ENCODE peak calls at places on chromosomes 2 and 18, in eight cellular contexts. B, Z, D, T, K, E, U and X are unnamed samples. For H4K20me1, the result is how much of the 10 kb centered on the place peaks cover.

GRCh38 chr2:108632748-108633147 is 86.5 kb upstream of the RANBP2 start:
- DNase-seq in B (no peak), Z (no peak), D (no peak), T (no peak), K (no peak), E (no peak), U (no peak), X (no peak)

GRCh38 chr18:40883271-40883670 is 1071.8 kb upstream of the PIK3C3 start:
- DNase-seq in B (no peak), Z (no peak), D (no peak), T (no peak), K (no peak), E (no peak), U (no peak), X (no peak)

GRCh38 chr2:222360997-222361396 is 62.2 kb upstream of the PAX3 start:
- DNase-seq in B (no peak), Z (no peak), D (no peak), T (no peak), K (no peak), E (no peak), U (no peak), X (no peak)

GRCh38 chr2:53575606-53576360 is 191.8 kb upstream of the CHAC2 start:
- DNase-seq in B (no peak), Z (no peak), D (no peak), T (no peak), K (peak), E (no peak), U (no peak), X (no peak)

GRCh38 chr2:218839430-218839829 is 7.8 kb upstream of the PRKAG3 start:
- DNase-seq in B (no peak), Z (no peak), D (no peak), T (peak), K (no peak), E (no peak), U (no peak), X (no peak)

GRCh38 chr18:49778826-49779465 is 34.4 kb downstream of the ACAA2 start:
- DNase-seq in B (no peak), Z (no peak), D (no peak), T (no peak), K (no peak), E (peak), U (peak), X (no peak)

GRCh38 chr18:56226025-56226424 is 412.4 kb downstream of the TXNL1 start:
- DNase-seq in B (no peak), Z (no peak), D (no peak), T (no peak), K (no peak), E (no peak), U (no peak), X (no peak)

GRCh38 chr2:171244970-171245782 is 84.5 kb upstream of the TLK1 start:
- DNase-seq in B (peak), Z (no peak), D (no peak), T (peak), K (peak), E (no peak), U (peak), X (no peak)

GRCh38 chr18:54416459-54416858 is 58.8 kb downstream of the C18orf54 start:
- DNase-seq in B (no peak), Z (no peak), D (no peak), T (peak), K (no peak), E (no peak), U (no peak), X (no peak)

GRCh38 chr18:22168360-22168921 is 948 bp upstream of the GATA6 start:
- DNase-seq in B (peak), Z (no peak), D (peak), T (no peak), K (peak), E (no peak), U (no peak), X (peak)

GRCh38 chr2:207711750-207712487 is 479 bp downstream of the CCNYL1 start:
- DNase-seq in B (peak), Z (no peak), D (no peak), T (peak), K (peak), E (no peak), U (peak), X (no peak)

GRCh38 chr18:59141294-59142068 is 1.8 kb downstream of the SEC11C start:
- DNase-seq in B (no peak), Z (no peak), D (peak), T (no peak), K (no peak), E (no peak), U (peak), X (peak)
- H2AFZ ChIP-seq in B (no peak), Z (no peak), D (no peak), T (no peak), K (no peak), E (peak), U (no peak), X (no peak)

GRCh38 chr2:230757476-230757875 is 44.8 kb downstream of the CAB39 start:
- DNase-seq in B (no peak), Z (no peak), D (no peak), T (peak), K (no peak), E (no peak), U (no peak), X (peak)

GRCh38 chr2:230758566-230759480 is 46.2 kb downstream of the CAB39 start:
- DNase-seq in B (no peak), Z (no peak), D (no peak), T (peak), K (no peak), E (no peak), U (no peak), X (peak)

GRCh38 chr2:230762317-230762896 is 49.8 kb downstream of the CAB39 start:
- DNase-seq in B (peak), Z (no peak), D (peak), T (peak), K (peak), E (no peak), U (peak), X (no peak)

GRCh38 chr2:230761704-230762103 is 49.1 kb downstream of the CAB39 start:
- DNase-seq in B (no peak), Z (no peak), D (no peak), T (no peak), K (no peak), E (no peak), U (no peak), X (no peak)

GRCh38 chr2:230759481-230760191 is 47.0 kb downstream of the CAB39 start:
- DNase-seq in B (no peak), Z (no peak), D (no peak), T (no peak), K (no peak), E (no peak), U (no peak), X (no peak)
- H4K20me1 ChIP-seq in B (under half), Z (under half), D (under half), T (under half), K (under half), E (under half), U (under half), X (under half)

GRCh38 chr2:62465039-62465740 is 40.8 kb downstream of the TMEM17 start:
- DNase-seq in B (no peak), Z (no peak), D (no peak), T (no peak), K (no peak), E (no peak), U (no peak), X (no peak)
- H3K4me3 ChIP-seq in B (no peak), Z (no peak), D (no peak), T (no peak), K (no peak), E (no peak), U (no peak), X (no peak)

GRCh38 chr2:69926849-69927515 is 12.1 kb downstream of the MXD1 start:
- DNase-seq in B (no peak), Z (no peak), D (peak), T (peak), K (no peak), E (no peak), U (no peak), X (no peak)
- H2AFZ ChIP-seq in B (no peak), Z (no peak), D (no peak), T (no peak), K (no peak), E (no peak), U (no peak), X (no peak)

GRCh38 chr2:127056631-127057370 is 50.2 kb downstream of the BIN1 start:
- DNase-seq in B (no peak), Z (no peak), D (no peak), T (no peak), K (no peak), E (no peak), U (no peak), X (peak)

GRCh38 chr2:127058656-127059252 is 48.2 kb downstream of the BIN1 start:
- DNase-seq in B (no peak), Z (no peak), D (no peak), T (no peak), K (no peak), E (no peak), U (no peak), X (peak)

GRCh38 chr2:127057371-127058245 is 49.3 kb downstream of the BIN1 start:
- DNase-seq in B (no peak), Z (no peak), D (no peak), T (no peak), K (no peak), E (no peak), U (no peak), X (peak)

GRCh38 chr2:127059559-127059958 is 47.4 kb downstream of the BIN1 start:
- DNase-seq in B (no peak), Z (no peak), D (no peak), T (no peak), K (no peak), E (no peak), U (no peak), X (peak)

DNA sequence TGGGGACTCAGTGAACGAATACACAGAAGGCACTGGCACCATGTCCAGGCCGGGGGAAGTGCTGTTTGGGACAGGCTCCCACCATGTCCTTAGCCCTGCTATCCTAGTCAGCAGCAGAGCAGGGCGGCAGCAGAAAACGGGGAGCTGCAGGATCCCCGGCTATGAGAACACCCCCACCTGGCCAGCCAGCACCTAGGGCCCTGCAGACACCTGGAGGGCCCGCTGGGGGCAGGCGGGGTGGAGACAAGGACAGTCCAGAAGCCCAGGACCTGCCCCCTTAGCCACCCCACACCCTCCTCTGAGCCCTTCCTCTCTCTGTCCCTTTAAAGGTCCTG is 48.7 kb downstream of the BIN1 start:
- DNase-seq in B (no peak), Z (no peak), D (no peak), T (no peak), K (no peak), E (no peak), U (no peak), X (peak)
- H4K20me1 ChIP-seq in B (under half), Z (under half), D (under half), T (under half), K (under half), E (under half), U (under half), X (under half)

DNA sequence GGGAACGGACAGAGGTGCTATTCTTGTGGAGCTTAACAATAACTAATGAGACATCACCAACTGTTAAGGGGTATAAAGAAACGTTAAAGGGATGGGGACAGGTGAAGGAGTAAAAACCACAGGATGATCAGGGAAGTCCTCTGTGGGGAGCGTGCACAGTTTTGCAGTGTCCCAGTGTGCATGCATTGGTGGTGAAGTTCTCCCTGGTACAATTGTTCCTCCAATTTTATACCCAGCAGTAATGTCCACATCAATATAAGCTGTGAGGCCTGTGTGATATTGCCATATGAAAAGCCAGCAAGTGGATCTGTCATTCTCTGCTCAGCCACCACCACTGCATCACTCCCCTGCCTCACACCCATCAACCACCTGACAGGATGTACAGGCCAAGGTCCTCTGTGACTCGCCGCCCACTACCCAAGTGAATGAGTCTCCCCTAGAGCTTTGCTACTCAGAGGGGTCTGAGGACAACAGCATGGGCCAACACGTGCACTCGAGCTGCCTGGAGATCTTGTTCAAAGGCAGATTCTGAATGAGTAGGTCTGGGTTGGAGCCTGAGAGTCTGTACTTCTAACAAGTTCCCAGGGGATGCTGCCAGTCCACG is 4.6 kb downstream of the MLPH start:
- DNase-seq in B (no peak), Z (no peak), D (no peak), T (no peak), K (no peak), E (no peak), U (no peak), X (no peak)
- H3K4me3 ChIP-seq in B (no peak), Z (no peak), D (no peak), T (no peak), K (no peak), E (no peak), U (no peak), X (no peak)

GRCh38 chr18:24778810-24779418 is 318.5 kb downstream of the HRH4 start:
- DNase-seq in B (no peak), Z (no peak), D (no peak), T (no peak), K (no peak), E (no peak), U (no peak), X (no peak)
- H2AFZ ChIP-seq in B (no peak), Z (no peak), D (no peak), T (no peak), K (no peak), E (no peak), U (no peak), X (no peak)

GRCh38 chr2:224517963-224518362 is 67.2 kb downstream of the CUL3 start:
- DNase-seq in B (no peak), Z (no peak), D (no peak), T (peak), K (no peak), E (no peak), U (peak), X (no peak)

GRCh38 chr2:224518806-224519580 is 66.2 kb downstream of the CUL3 start:
- DNase-seq in B (no peak), Z (no peak), D (no peak), T (peak), K (no peak), E (no peak), U (peak), X (peak)

GRCh38 chr2:224513991-224514390 is 71.2 kb downstream of the CUL3 start:
- DNase-seq in B (no peak), Z (no peak), D (no peak), T (peak), K (no peak), E (no peak), U (no peak), X (peak)
- H4K20me1 ChIP-seq in B (under half), Z (under half), D (under half), T (under half), K (under half), E (under half), U (under half), X (under half)